ENCODE peak calls at places on chromosomes 6 and 20, in six cellular contexts. A is RWPE2; J is RWPE1; M is natural killer cell treated with Interleukin-12 subunit alpha and Interleukin-12 subunit beta and Interleukin-15 and Interleukin-18, amount 100 ng/mL, for 72 hours; Z is fibroblast of pulmonary artery; Y is dermis microvascular lymphatic vessel endothelial cell. H is an unnamed sample.

GRCh38 chr6:156963712-156964700 is 186.8 kb downstream of the ARID1B start:
- DNase-seq in A (no peak), J (no peak), M (no peak), Z (peak), Y (no peak), H (no peak)

GRCh38 chr6:7235712-7236311 is 77.2 kb downstream of the SSR1 start:
- DNase-seq in A (no peak), J (peak), M (no peak), Z (no peak), Y (no peak), H (no peak)

GRCh38 chr6:100504786-100505737 is 40.3 kb upstream of the SIM1 start:
- DNase-seq in A (no peak), J (peak), M (no peak), Z (peak), Y (peak), H (no peak)

GRCh38 chr6:13488015-13488895 is 855 bp upstream of the GFOD1 start:
- DNase-seq in A (no peak), J (peak), M (no peak), Z (peak), Y (peak), H (no peak)

GRCh38 chr6:136059308-136059707 is 190.8 kb downstream of the MTFR2 start:
- DNase-seq in A (no peak), J (no peak), M (no peak), Z (no peak), Y (no peak), H (no peak)

GRCh38 chr6:41546475-41546865 is 289 bp downstream of the FOXP4 start:
- DNase-seq in A (no peak), J (peak), M (no peak), Z (no peak), Y (no peak), H (no peak)

GRCh38 chr6:50819527-50819905 is 845 bp downstream of the TFAP2B start:
- DNase-seq in A (no peak), J (no peak), M (no peak), Z (peak), Y (peak), H (no peak)

GRCh38 chr6:111711476-111711875 is 105.8 kb upstream of the TRAF3IP2 start:
- DNase-seq in A (no peak), J (no peak), M (no peak), Z (no peak), Y (peak), H (no peak)

GRCh38 chr20:17615645-17616479 is 46.0 kb downstream of the DSTN start:
- DNase-seq in A (peak), J (no peak), M (no peak), Z (no peak), Y (no peak), H (no peak)

GRCh38 chr6:11632795-11633511 is 95.4 kb downstream of the TMEM170B start:
- DNase-seq in A (no peak), J (no peak), M (no peak), Z (peak), Y (no peak), H (no peak)

GRCh38 chr6:137112067-137112355 is 61.4 kb downstream of the IL22RA2 start:
- DNase-seq in A (no peak), J (peak), M (no peak), Z (peak), Y (no peak), H (no peak)

GRCh38 chr20:51529758-51530157 is 12.8 kb downstream of the NFATC2 start:
- DNase-seq in A (no peak), J (no peak), M (no peak), Z (no peak), Y (no peak), H (no peak)

GRCh38 chr6:5501837-5502236 is 240.5 kb downstream of the FARS2 start:
- DNase-seq in A (no peak), J (no peak), M (no peak), Z (no peak), Y (no peak), H (no peak)

GRCh38 chr20:4720977-4721349 is 746 bp upstream of the PRND start:
- DNase-seq in A (no peak), J (no peak), M (no peak), Z (no peak), Y (no peak), H (no peak)

GRCh38 chr6:141153563-141153962 is 979.2 kb upstream of the GJE1 start:
- DNase-seq in A (no peak), J (no peak), M (no peak), Z (no peak), Y (peak), H (no peak)

GRCh38 chr6:163356743-163357142 is 57.8 kb upstream of the QKI start:
- DNase-seq in A (no peak), J (no peak), M (no peak), Z (no peak), Y (no peak), H (no peak)

GRCh38 chr6:11389977-11390376 is 147.6 kb upstream of the TMEM170B start:
- DNase-seq in A (no peak), J (no peak), M (no peak), Z (no peak), Y (peak), H (no peak)

GRCh38 chr20:21693322-21693721 is 12.1 kb upstream of the PAX1 start:
- DNase-seq in A (no peak), J (no peak), M (no peak), Z (no peak), Y (no peak), H (no peak)

GRCh38 chr20:46928580-46929132 is 34.0 kb downstream of the EYA2 start:
- DNase-seq in A (no peak), J (no peak), M (no peak), Z (peak), Y (no peak), H (no peak)

GRCh38 chr6:135266675-135267074 is 85.6 kb downstream of the MYB start:
- DNase-seq in A (no peak), J (no peak), M (no peak), Z (no peak), Y (no peak), H (no peak)

GRCh38 chr6:90187437-90188049 is 109.1 kb downstream of the BACH2 start:
- DNase-seq in A (no peak), J (no peak), M (no peak), Z (no peak), Y (no peak), H (no peak)

GRCh38 chr6:157264701-157265100 is 58.6 kb downstream of the TMEM242 start:
- DNase-seq in A (no peak), J (no peak), M (no peak), Z (no peak), Y (peak), H (no peak)

GRCh38 chr6:55405474-55406220 is 78.4 kb downstream of the GFRAL start:
- DNase-seq in A (no peak), J (no peak), M (no peak), Z (no peak), Y (no peak), H (no peak)

GRCh38 chr20:32570401-32571190 is 14.5 kb downstream of the NOL4L start:
- DNase-seq in A (no peak), J (no peak), M (no peak), Z (no peak), Y (no peak), H (no peak)

GRCh38 chr20:14341782-14342181 is 4.4 kb upstream of the FLRT3 start:
- DNase-seq in A (no peak), J (no peak), M (no peak), Z (peak), Y (no peak), H (no peak)

GRCh38 chr6:52016918-52017748 is 70.3 kb downstream of the PKHD1 start:
- DNase-seq in A (no peak), J (no peak), M (no peak), Z (no peak), Y (no peak), H (no peak)

GRCh38 chr6:6665505-6665904 is 77.0 kb downstream of the LY86 start:
- DNase-seq in A (no peak), J (no peak), M (no peak), Z (no peak), Y (no peak), H (peak)

GRCh38 chr6:21005816-21006553 is 471.7 kb downstream of the CDKAL1 start:
- DNase-seq in A (no peak), J (peak), M (no peak), Z (peak), Y (peak), H (no peak)

GRCh38 chr20:44218441-44218840 is 7.9 kb upstream of the OSER1 start:
- DNase-seq in A (no peak), J (no peak), M (no peak), Z (no peak), Y (no peak), H (no peak)

GRCh38 chr20:53750827-53751393 is 157.3 kb upstream of the ZNF217 start:
- DNase-seq in A (peak), J (no peak), M (peak), Z (peak), Y (no peak), H (no peak)

H was measured in neuronal stem cell.